ENCODE peak calls at places on chromosome 12, in six cellular contexts. P, Z, E, U, X and O are unnamed samples. For H3K36me3, the result is how much of the 10 kb centered on the place peaks cover.

GRCh38 chr12:50932787-50933280 is 19.5 kb upstream of the HIGD1C start:
- DNase-seq in P (no peak), Z (no peak), E (no peak), U (peak), X (no peak), O (no peak)

GRCh38 chr12:2998789-2999264 is 39.6 kb downstream of the TEAD4 start:
- DNase-seq in P (peak), Z (no peak), E (no peak), U (no peak), X (peak), O (no peak)

GRCh38 chr12:92226036-92226661 is 80.5 kb upstream of the BTG1 start:
- DNase-seq in P (peak), Z (no peak), E (no peak), U (no peak), X (no peak), O (no peak)

GRCh38 chr12:31567029-31567428 is 23.9 kb downstream of the DENND5B start:
- DNase-seq in P (no peak), Z (no peak), E (no peak), U (no peak), X (no peak), O (no peak)

GRCh38 chr12:2514038-2514340 is 280.8 kb upstream of the FKBP4 start:
- DNase-seq in P (no peak), Z (no peak), E (no peak), U (no peak), X (no peak), O (no peak)

GRCh38 chr12:22334696-22335290 is at the start of gene ST8SIA1:
- DNase-seq in P (no peak), Z (peak), E (no peak), U (peak), X (peak), O (no peak)

GRCh38 chr12:90896164-90896563 is 58.8 kb downstream of the CCER1 start:
- DNase-seq in P (peak), Z (no peak), E (no peak), U (no peak), X (peak), O (no peak)

GRCh38 chr12:81896771-81897170 is 137.6 kb upstream of the PPFIA2 start:
- DNase-seq in P (peak), Z (no peak), E (no peak), U (peak), X (peak), O (no peak)

GRCh38 chr12:1800646-1801284 is 19.6 kb upstream of the LRTM2 start:
- DNase-seq in P (peak), Z (peak), E (no peak), U (no peak), X (no peak), O (peak)

GRCh38 chr12:107169200-107169599 is 75.9 kb upstream of the CRY1 start:
- DNase-seq in P (no peak), Z (no peak), E (no peak), U (no peak), X (no peak), O (no peak)

GRCh38 chr12:5171701-5172100 is 128.0 kb downstream of the KCNA5 start:
- DNase-seq in P (peak), Z (peak), E (no peak), U (peak), X (peak), O (no peak)

GRCh38 chr12:32016680-32017482 is 57.7 kb downstream of the RESF1 start:
- DNase-seq in P (no peak), Z (no peak), E (no peak), U (no peak), X (no peak), O (no peak)

GRCh38 chr12:97027482-97027881 is 120.4 kb downstream of the NEDD1 start:
- DNase-seq in P (no peak), Z (no peak), E (no peak), U (no peak), X (no peak), O (no peak)

GRCh38 chr12:120710805-120711296 is 593 bp downstream of the UNC119B start:
- DNase-seq in P (no peak), Z (no peak), E (peak), U (peak), X (no peak), O (peak)

GRCh38 chr12:48542300-48542928 is 17.0 kb downstream of the OR8S1 start:
- DNase-seq in P (peak), Z (peak), E (no peak), U (peak), X (peak), O (peak)

GRCh38 chr12:116996648-116997047 is 85.9 kb downstream of the FBXW8 start:
- DNase-seq in P (no peak), Z (no peak), E (no peak), U (no peak), X (peak), O (no peak)

GRCh38 chr12:7638064-7638763 is 27.5 kb downstream of the APOBEC1 start:
- DNase-seq in P (no peak), Z (peak), E (no peak), U (no peak), X (no peak), O (no peak)

DNA sequence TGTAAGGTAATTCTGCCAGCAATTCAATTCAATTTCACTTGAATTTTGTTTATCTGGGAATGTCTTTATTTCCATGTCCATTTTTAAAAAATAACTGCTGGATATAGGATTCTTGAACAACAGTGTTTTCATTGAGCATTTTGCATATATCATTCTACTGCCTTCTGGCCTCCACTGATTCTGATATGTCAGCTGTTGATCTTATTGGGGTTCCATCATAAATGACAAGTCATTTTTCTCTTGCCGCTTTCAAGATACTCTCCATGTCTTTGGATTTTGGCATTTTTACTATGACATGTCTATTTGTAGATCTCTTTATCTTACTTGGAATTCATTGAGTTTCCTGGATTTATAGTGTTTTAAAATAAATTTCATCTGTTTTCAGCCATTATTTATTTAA is 180.5 kb upstream of the LMNTD1 start:
- DNase-seq in P (no peak), Z (no peak), E (no peak), U (no peak), X (no peak), O (no peak)
- H3K36me3 ChIP-seq in P (under half), Z (under half), E (under half), U (under half), X (under half), O (under half)

GRCh38 chr12:104674083-104674482 is 217.3 kb downstream of the CHST11 start:
- DNase-seq in P (no peak), Z (no peak), E (no peak), U (no peak), X (peak), O (no peak)
- H3K36me3 ChIP-seq in P (under half), Z (under half), E (under half), U (under half), X (under half), O (under half)

GRCh38 chr12:112149596-112149995 is 24.2 kb downstream of the TRAFD1 start:
- DNase-seq in P (no peak), Z (no peak), E (no peak), U (peak), X (no peak), O (no peak)

GRCh38 chr12:112153900-112154234 is 28.5 kb downstream of the TRAFD1 start:
- DNase-seq in P (no peak), Z (no peak), E (no peak), U (no peak), X (no peak), O (no peak)

GRCh38 chr12:112148031-112148513 is 22.7 kb downstream of the TRAFD1 start:
- DNase-seq in P (peak), Z (no peak), E (no peak), U (peak), X (peak), O (no peak)

GRCh38 chr12:112153181-112153899 is 28.0 kb downstream of the TRAFD1 start:
- DNase-seq in P (no peak), Z (no peak), E (no peak), U (no peak), X (no peak), O (no peak)

GRCh38 chr12:112151766-112152541 is 26.6 kb downstream of the TRAFD1 start:
- DNase-seq in P (no peak), Z (no peak), E (no peak), U (no peak), X (no peak), O (no peak)
- H3K36me3 ChIP-seq in P (half or more), Z (under half), E (under half), U (under half), X (under half), O (under half)

GRCh38 chr12:47228802-47229201 is 149.0 kb upstream of the AMIGO2 start:
- DNase-seq in P (no peak), Z (no peak), E (no peak), U (no peak), X (no peak), O (no peak)

GRCh38 chr12:47234576-47235141 is 154.9 kb upstream of the AMIGO2 start:
- DNase-seq in P (no peak), Z (no peak), E (no peak), U (no peak), X (no peak), O (no peak)

GRCh38 chr12:47236109-47236714 is 156.5 kb upstream of the AMIGO2 start:
- DNase-seq in P (peak), Z (no peak), E (no peak), U (no peak), X (peak), O (no peak)

GRCh38 chr12:47235258-47236040 is 155.7 kb upstream of the AMIGO2 start:
- DNase-seq in P (no peak), Z (no peak), E (no peak), U (no peak), X (no peak), O (no peak)

DNA sequence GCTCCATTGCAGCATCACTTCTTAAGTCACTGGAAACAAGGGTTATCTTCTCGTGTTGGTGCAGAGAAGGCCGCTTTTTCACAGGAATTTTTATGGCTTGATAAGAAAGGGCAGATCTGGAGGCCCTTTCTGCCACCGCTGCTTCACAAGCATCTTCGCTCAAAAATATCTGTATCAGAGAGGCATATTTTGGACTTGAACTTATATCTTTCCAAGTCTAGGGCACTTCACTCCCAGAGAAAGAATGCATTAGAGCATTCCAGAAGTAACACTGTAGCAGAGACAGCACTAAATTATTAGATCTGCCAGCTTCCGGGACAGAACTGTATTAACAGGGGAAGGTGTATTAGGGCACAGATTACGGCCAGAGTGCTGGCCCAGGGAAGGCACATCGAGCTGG is 151.7 kb upstream of the AMIGO2 start:
- DNase-seq in P (no peak), Z (no peak), E (no peak), U (peak), X (no peak), O (no peak)
- H3K36me3 ChIP-seq in P (under half), Z (under half), E (under half), U (under half), X (under half), O (under half)

GRCh38 chr12:53523131-53523530 is 15.8 kb upstream of the NPFF start:
- DNase-seq in P (no peak), Z (no peak), E (no peak), U (no peak), X (no peak), O (no peak)
- H3K36me3 ChIP-seq in P (half or more), Z (under half), E (under half), U (under half), X (under half), O (under half)

GRCh38 chr12:62512901-62513300 is 46.3 kb downstream of the MON2 start:
- DNase-seq in P (no peak), Z (no peak), E (no peak), U (no peak), X (no peak), O (no peak)
- H3K36me3 ChIP-seq in P (under half), Z (under half), E (under half), U (under half), X (under half), O (under half)

GRCh38 chr12:132043216-132043615 is 93.5 kb downstream of the EP400 start:
- DNase-seq in P (no peak), Z (no peak), E (no peak), U (no peak), X (no peak), O (no peak)

GRCh38 chr12:132045751-132046150 is 96.0 kb downstream of the EP400 start:
- DNase-seq in P (no peak), Z (no peak), E (no peak), U (no peak), X (no peak), O (no peak)

GRCh38 chr12:132046561-132046960 is 96.8 kb downstream of the EP400 start:
- DNase-seq in P (peak), Z (no peak), E (no peak), U (peak), X (peak), O (no peak)

GRCh38 chr12:132043770-132044467 is 94.2 kb downstream of the EP400 start:
- DNase-seq in P (no peak), Z (no peak), E (no peak), U (no peak), X (no peak), O (no peak)

GRCh38 chr12:132044661-132045412 is 95.1 kb downstream of the EP400 start:
- DNase-seq in P (no peak), Z (no peak), E (no peak), U (no peak), X (no peak), O (no peak)
- H3K36me3 ChIP-seq in P (under half), Z (under half), E (under half), U (under half), X (under half), O (under half)